ENCODE peak calls at places on chromosomes 16 and 17, in six cellular contexts. D, R, F, T, O and K are unnamed samples.

GRCh38 chr17:3551189-3551588 is 6.4 kb downstream of the TRPV3 start:
- DNase-seq in D (no peak), R (no peak), F (no peak), T (no peak), O (no peak), K (no peak)

GRCh38 chr17:29341726-29342125 is 47.8 kb upstream of the NUFIP2 start:
- DNase-seq in D (peak; percentile 28), R (peak; percentile 27), F (no peak), T (no peak), O (no peak), K (no peak)

GRCh38 chr16:72838999-72839398 is 208.9 kb downstream of the ZFHX3 start:
- DNase-seq in D (no peak), R (no peak), F (no peak), T (no peak), O (no peak), K (no peak)

GRCh38 chr17:76276461-76277299 is 11.5 kb downstream of the UBALD2 start:
- DNase-seq in D (peak; percentile 33), R (peak; percentile 52), F (no peak), T (no peak), O (no peak), K (no peak)

GRCh38 chr17:29572691-29573557 is 4.4 kb downstream of the TP53I13 start:
- DNase-seq in D (no peak), R (peak; percentile 47), F (peak; percentile 59), T (no peak), O (peak; percentile 82), K (peak; percentile 85)

GRCh38 chr17:38702900-38703741 is 2.0 kb upstream of the MLLT6 start:
- DNase-seq in D (no peak), R (no peak), F (no peak), T (no peak), O (no peak), K (peak; percentile 28)

GRCh38 chr17:33725675-33726271 is 432.7 kb upstream of the ASIC2 start:
- DNase-seq in D (no peak), R (peak; percentile 14), F (peak; percentile 51), T (no peak), O (peak; percentile 74), K (peak; percentile 74)

GRCh38 chr16:16974192-16974591 is 496.6 kb downstream of the XYLT1 start:
- DNase-seq in D (no peak), R (no peak), F (no peak), T (no peak), O (no peak), K (no peak)

GRCh38 chr17:5510776-5511175 is 24.4 kb downstream of the MIS12 start:
- DNase-seq in D (no peak), R (no peak), F (no peak), T (no peak), O (no peak), K (no peak)

GRCh38 chr16:27432600-27432957 is 30.6 kb downstream of the IL21R start:
- DNase-seq in D (no peak), R (peak; percentile 71), F (peak; percentile 6), T (peak; percentile 34), O (peak; percentile 1), K (no peak)

GRCh38 chr16:80824623-80825364 is 20.4 kb upstream of the CDYL2 start:
- DNase-seq in D (peak; percentile 23), R (peak; percentile 82), F (no peak), T (peak; percentile 38), O (peak; percentile 25), K (peak; percentile 23)

GRCh38 chr17:50609376-50610074 is 25.2 kb upstream of the ABCC3 start:
- DNase-seq in D (no peak), R (no peak), F (no peak), T (no peak), O (no peak), K (no peak)

GRCh38 chr17:76953926-76954325 is 85.7 kb downstream of the MGAT5B start:
- DNase-seq in D (no peak), R (peak; percentile 10), F (no peak), T (no peak), O (no peak), K (no peak)

GRCh38 chr16:46739934-46740333 is 8.2 kb downstream of the MYLK3 start:
- DNase-seq in D (no peak), R (no peak), F (no peak), T (no peak), O (no peak), K (no peak)

GRCh38 chr17:81706232-81706611 is 3.1 kb downstream of the MRPL12 start:
- DNase-seq in D (no peak), R (no peak), F (no peak), T (no peak), O (no peak), K (no peak)

GRCh38 chr16:12229759-12230594 is 253.4 kb downstream of the SNX29 start:
- DNase-seq in D (peak; percentile 28), R (peak; percentile 31), F (no peak), T (peak; percentile 21), O (no peak), K (no peak)

GRCh38 chr17:83067718-83068261 is 11.6 kb upstream of the METRNL start:
- DNase-seq in D (no peak), R (no peak), F (no peak), T (no peak), O (no peak), K (peak; percentile 8)

GRCh38 chr17:45973943-45974859 is 24.8 kb upstream of the STH start:
- DNase-seq in D (no peak), R (no peak), F (no peak), T (no peak), O (no peak), K (no peak)

GRCh38 chr17:61442136-61442775 is 10.0 kb upstream of the TBX4 start:
- DNase-seq in D (no peak), R (no peak), F (no peak), T (no peak), O (no peak), K (no peak)

GRCh38 chr17:36059455-36059854 is 4.6 kb upstream of the CCL18 start:
- DNase-seq in D (no peak), R (no peak), F (no peak), T (no peak), O (no peak), K (no peak)

GRCh38 chr17:44831270-44831770 is 1.2 kb upstream of the GJC1 start:
- DNase-seq in D (no peak), R (no peak), F (no peak), T (no peak), O (no peak), K (no peak)

GRCh38 chr17:44828919-44829557 is 1.0 kb downstream of the GJC1 start:
- DNase-seq in D (no peak), R (peak; percentile 43), F (no peak), T (no peak), O (no peak), K (no peak)

GRCh38 chr17:44829558-44830358 is at the start of gene GJC1:
- DNase-seq in D (no peak), R (no peak), F (peak; percentile 42), T (no peak), O (peak; percentile 59), K (peak; percentile 77)

GRCh38 chr17:44830359-44831269 is 527 bp upstream of the GJC1 start:
- DNase-seq in D (no peak), R (peak; percentile 45), F (no peak), T (no peak), O (peak; percentile 40), K (no peak)

GRCh38 chr17:44832821-44833220 is 2.7 kb upstream of the GJC1 start:
- DNase-seq in D (no peak), R (no peak), F (no peak), T (no peak), O (no peak), K (no peak)
- TF ChIP-seq CTCF in D (peak; percentile 20), R (no peak), F (peak; percentile 25), T (peak; percentile 35), O (no peak), K (no peak)

GRCh38 chr16:55261301-55261700 is 62.7 kb upstream of the IRX6 start:
- DNase-seq in D (no peak), R (no peak), F (no peak), T (no peak), O (no peak), K (no peak)

GRCh38 chr16:55255890-55256289 is 68.1 kb upstream of the IRX6 start:
- DNase-seq in D (no peak), R (no peak), F (no peak), T (no peak), O (peak; percentile 31), K (no peak)

GRCh38 chr16:55253987-55254386 is 70.0 kb upstream of the IRX6 start:
- DNase-seq in D (no peak), R (no peak), F (no peak), T (no peak), O (no peak), K (no peak)

GRCh38 chr16:55256412-55257016 is 67.5 kb upstream of the IRX6 start:
- DNase-seq in D (no peak), R (peak; percentile 18), F (no peak), T (no peak), O (no peak), K (no peak)

DNA sequence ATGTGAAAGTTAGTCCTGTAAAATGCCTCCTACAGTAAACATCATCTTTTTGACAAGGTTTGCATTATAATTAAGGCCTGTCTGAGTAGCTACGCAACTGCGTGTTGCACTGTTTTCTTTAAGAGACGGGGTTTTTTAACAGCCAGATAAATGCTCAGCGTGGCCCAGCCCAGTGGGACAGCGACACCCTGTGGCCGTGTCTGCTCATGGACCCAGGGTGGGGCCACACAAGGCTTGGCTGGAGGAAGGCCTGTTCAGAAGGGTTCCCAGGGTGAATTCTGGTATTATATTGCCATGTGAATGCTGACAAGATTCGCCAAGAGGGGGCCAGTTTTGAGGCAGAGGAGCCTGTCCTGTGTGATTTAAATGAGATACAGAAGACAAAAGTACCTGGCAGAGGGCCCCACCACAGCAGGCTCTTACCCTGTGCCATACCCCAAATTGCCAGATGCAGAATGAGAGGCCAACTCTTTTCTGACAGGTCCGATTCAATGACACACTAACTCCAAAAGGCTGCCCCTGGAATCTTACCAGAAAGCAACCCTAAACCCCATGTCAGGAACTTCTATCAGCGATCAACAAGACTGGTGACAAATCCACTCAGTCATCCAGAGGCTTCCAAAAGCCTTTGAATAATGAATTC is 65.9 kb upstream of the IRX6 start:
- DNase-seq in D (peak; percentile 23), R (peak; percentile 65), F (peak; percentile 38), T (no peak), O (peak; percentile 83), K (peak; percentile 82)
- TF ChIP-seq CTCF in D (peak; percentile 94), R (peak; percentile 82), F (peak; percentile 71), T (peak; percentile 63), O (peak; percentile 96), K (peak; percentile 89)

DNA sequence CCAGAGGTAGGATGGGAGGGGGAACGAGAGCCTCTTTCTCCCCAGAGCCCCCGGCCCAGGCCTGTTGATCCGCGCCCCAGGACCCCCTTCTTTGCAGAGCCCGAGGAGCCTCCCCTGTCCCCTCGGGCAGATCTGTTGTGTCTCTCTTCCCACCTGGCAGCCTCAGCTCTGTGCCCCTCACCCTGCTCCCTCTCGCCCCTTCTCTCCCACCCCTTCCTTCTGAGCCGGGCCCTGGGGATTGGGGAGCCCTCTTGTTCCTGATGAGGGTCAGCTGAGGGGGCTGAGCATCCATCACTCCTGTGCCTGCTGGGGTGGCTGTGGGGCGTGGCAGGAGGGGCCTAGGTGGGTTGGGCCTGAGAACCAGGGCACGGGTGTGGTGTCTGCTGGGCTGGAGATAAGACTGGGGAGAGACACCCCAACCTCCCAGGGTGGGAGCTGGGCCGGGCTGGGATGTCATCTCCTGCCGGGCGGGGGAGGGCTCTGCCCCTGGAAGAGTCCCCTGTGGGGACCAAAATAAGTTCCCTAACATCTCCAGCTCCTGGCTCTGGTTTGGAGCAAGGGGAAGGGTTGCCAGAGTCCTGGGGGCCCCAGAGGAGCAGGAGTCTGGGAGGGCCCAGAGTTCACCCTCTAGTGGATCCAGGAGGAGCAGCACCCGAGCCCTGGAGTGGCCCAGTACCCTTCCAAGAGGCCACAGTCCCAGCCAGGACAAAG is 65.4 kb downstream of the MRC2 start:
- DNase-seq in D (no peak), R (peak; percentile 31), F (no peak), T (no peak), O (peak; percentile 52), K (peak; percentile 45)
- TF ChIP-seq CTCF in D (peak; percentile 57), R (peak; percentile 68), F (peak; percentile 46), T (peak; percentile 61), O (peak; percentile 43), K (peak; percentile 37)

GRCh38 chr17:19812407-19812806 is 55.3 kb downstream of the ULK2 start:
- DNase-seq in D (no peak), R (peak; percentile 5), F (no peak), T (no peak), O (no peak), K (no peak)
- TF ChIP-seq CTCF in D (peak; percentile 54), R (peak; percentile 21), F (peak; percentile 14), T (peak; percentile 46), O (no peak), K (no peak)